ENCODE peak calls at places on chromosomes 16 and 17, in eight cellular contexts. W is A673; M is AG04450; O is CD4-positive, alpha-beta T cell; I is cardiac muscle cell; H is heart left ventricle; D is endothelial cell of umbilical vein; Z is tibial nerve. S is an unnamed sample. For H3K27me3, the result is how much of the 10 kb centered on the place peaks cover.

GRCh38 chr17:38762231-38762630 is 9.7 kb downstream of the PSMB3 start:
- DNase-seq in Z (no peak), M (no peak), I (no peak), O (no peak), D (no peak), W (no peak), H (no peak), S (no peak)

GRCh38 chr17:58402679-58403078 is 14.7 kb downstream of the RNF43 start:
- DNase-seq in M (no peak), H (no peak), D (no peak), Z (no peak), I (no peak), O (no peak), W (no peak), S (no peak)

GRCh38 chr16:4232541-4233386 is 9.1 kb downstream of the SRL start:
- DNase-seq in H (no peak), M (no peak), Z (no peak), O (no peak), W (no peak), I (peak), D (no peak), S (no peak)

GRCh38 chr17:35660902-35661301 is 70.5 kb upstream of the RASL10B start:
- DNase-seq in H (peak), Z (no peak), D (no peak), M (no peak), W (no peak), O (no peak), I (peak), S (peak)

GRCh38 chr17:71995570-71995969 is 125.2 kb upstream of the SOX9 start:
- DNase-seq in M (no peak), D (no peak), H (no peak), W (no peak), I (no peak), Z (no peak), O (no peak), S (no peak)

GRCh38 chr16:28183930-28184329 is 27.8 kb downstream of the XPO6 start:
- DNase-seq in Z (no peak), W (no peak), D (no peak), H (no peak), O (no peak), I (no peak), M (no peak), S (no peak)

GRCh38 chr16:69799601-69800000 is 37.5 kb downstream of the WWP2 start:
- DNase-seq in W (no peak), Z (no peak), M (no peak), O (no peak), I (no peak), D (no peak), H (no peak), S (no peak)

GRCh38 chr16:77896357-77896972 is 108.1 kb downstream of the VAT1L start:
- DNase-seq in W (peak), H (no peak), D (no peak), Z (no peak), I (peak), O (no peak), M (no peak), S (peak)

GRCh38 chr17:16459850-16460550 is 32.0 kb downstream of the LRRC75A start:
- DNase-seq in M (no peak), O (no peak), D (no peak), Z (no peak), I (no peak), H (no peak), W (no peak), S (no peak)

GRCh38 chr16:73216932-73217331 is 169.0 kb upstream of the ZFHX3 start:
- DNase-seq in Z (no peak), I (no peak), W (no peak), M (no peak), O (no peak), D (no peak), H (no peak), S (no peak)

GRCh38 chr16:10964891-10965326 is 20.5 kb downstream of the CLEC16A start:
- DNase-seq in M (no peak), Z (no peak), W (no peak), H (no peak), I (no peak), O (peak), D (no peak), S (no peak)

GRCh38 chr16:53061701-53062159 is 6.9 kb downstream of the CHD9 start:
- DNase-seq in D (no peak), I (no peak), W (no peak), O (no peak), Z (no peak), H (peak), M (no peak), S (no peak)

GRCh38 chr17:71922439-71922838 is 198.4 kb upstream of the SOX9 start:
- DNase-seq in Z (no peak), I (no peak), W (no peak), M (no peak), H (no peak), D (no peak), O (no peak), S (no peak)

GRCh38 chr16:76941091-76941490 is 249.9 kb upstream of the MON1B start:
- DNase-seq in Z (no peak), I (no peak), D (no peak), W (no peak), H (no peak), O (no peak), M (peak), S (no peak)

GRCh38 chr16:20612551-20613470 is 36.6 kb upstream of the ACSM2B start:
- DNase-seq in O (no peak), I (peak), D (no peak), Z (no peak), M (no peak), W (no peak), H (no peak), S (no peak)

GRCh38 chr16:57091990-57092785 is at the start of gene CPNE2:
- DNase-seq in M (no peak), Z (no peak), D (peak), W (peak), I (peak), H (peak), O (no peak), S (peak)

GRCh38 chr17:9696279-9697044 is 51.1 kb downstream of the USP43 start:
- DNase-seq in H (no peak), Z (no peak), I (no peak), W (no peak), O (no peak), M (no peak), D (no peak), S (no peak)

DNA sequence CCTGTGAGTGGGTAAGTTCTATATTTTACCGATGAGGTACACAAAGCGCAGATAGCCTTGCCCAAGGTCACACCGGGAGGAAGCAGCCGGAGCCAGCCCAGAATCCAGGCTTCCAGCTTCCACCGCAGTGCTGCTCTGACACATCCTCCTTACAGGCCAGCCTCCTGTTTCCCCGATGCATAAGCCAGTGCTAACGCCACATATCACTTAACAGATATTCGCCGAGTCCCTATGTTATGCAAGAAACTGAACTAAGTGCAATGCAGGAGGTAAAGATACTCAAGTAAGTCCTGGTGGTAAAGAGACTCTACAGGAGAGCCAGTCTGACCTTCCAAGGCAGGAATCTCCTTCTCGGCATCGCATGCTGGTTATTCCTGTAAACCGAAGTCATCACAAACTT is 118.3 kb upstream of the TNRC6C start:
- DNase-seq in H (no peak), O (no peak), M (no peak), Z (no peak), D (peak), I (no peak), W (no peak), S (no peak)
- H3K27me3 ChIP-seq in H (under half), O (under half), M (under half), Z (under half), D (under half), I (under half), W (under half), S (under half)

GRCh38 chr16:83402160-83402794 is 405.5 kb upstream of the HSBP1 start:
- DNase-seq in W (no peak), I (no peak), D (no peak), M (no peak), O (no peak), Z (no peak), H (no peak), S (no peak)

GRCh38 chr16:83397601-83398000 is 410.2 kb upstream of the HSBP1 start:
- DNase-seq in Z (no peak), I (no peak), H (no peak), O (no peak), D (no peak), M (no peak), W (no peak), S (no peak)

GRCh38 chr16:83403751-83404150 is 404.0 kb upstream of the HSBP1 start:
- DNase-seq in O (no peak), Z (no peak), M (no peak), H (no peak), D (no peak), W (no peak), I (no peak), S (no peak)

GRCh38 chr16:83402969-83403368 is 404.8 kb upstream of the HSBP1 start:
- DNase-seq in I (no peak), H (no peak), M (no peak), Z (no peak), O (no peak), W (no peak), D (peak), S (no peak)

GRCh38 chr16:83400234-83400633 is 407.5 kb upstream of the HSBP1 start:
- DNase-seq in O (no peak), H (no peak), M (no peak), D (no peak), W (no peak), I (no peak), Z (no peak), S (no peak)
- TF ChIP-seq CTCF in O (no peak), H (no peak), M (no peak), D (no peak), W (no peak), I (peak), Z (no peak), S (no peak)

GRCh38 chr17:6393368-6393952 is 41.5 kb downstream of the AIPL1 start:
- DNase-seq in O (no peak), M (no peak), I (no peak), W (no peak), D (no peak), H (no peak), Z (no peak), S (no peak)

GRCh38 chr17:6388416-6388815 is 46.5 kb downstream of the AIPL1 start:
- DNase-seq in W (no peak), M (no peak), D (no peak), O (no peak), H (no peak), I (no peak), Z (no peak), S (no peak)

GRCh38 chr17:6387858-6388257 is 47.1 kb downstream of the AIPL1 start:
- DNase-seq in H (no peak), M (no peak), O (no peak), Z (no peak), W (no peak), D (no peak), I (no peak), S (no peak)

GRCh38 chr17:6394055-6394454 is 40.9 kb downstream of the AIPL1 start:
- DNase-seq in Z (no peak), W (no peak), M (no peak), I (no peak), H (no peak), O (no peak), D (no peak), S (no peak)

GRCh38 chr17:6392609-6393367 is 42.1 kb downstream of the AIPL1 start:
- DNase-seq in H (no peak), O (no peak), Z (no peak), D (no peak), W (peak), I (no peak), M (no peak), S (no peak)
- H3K27me3 ChIP-seq in H (under half), O (under half), Z (under half), D (under half), W (under half), I (under half), M (under half), S (under half)

DNA sequence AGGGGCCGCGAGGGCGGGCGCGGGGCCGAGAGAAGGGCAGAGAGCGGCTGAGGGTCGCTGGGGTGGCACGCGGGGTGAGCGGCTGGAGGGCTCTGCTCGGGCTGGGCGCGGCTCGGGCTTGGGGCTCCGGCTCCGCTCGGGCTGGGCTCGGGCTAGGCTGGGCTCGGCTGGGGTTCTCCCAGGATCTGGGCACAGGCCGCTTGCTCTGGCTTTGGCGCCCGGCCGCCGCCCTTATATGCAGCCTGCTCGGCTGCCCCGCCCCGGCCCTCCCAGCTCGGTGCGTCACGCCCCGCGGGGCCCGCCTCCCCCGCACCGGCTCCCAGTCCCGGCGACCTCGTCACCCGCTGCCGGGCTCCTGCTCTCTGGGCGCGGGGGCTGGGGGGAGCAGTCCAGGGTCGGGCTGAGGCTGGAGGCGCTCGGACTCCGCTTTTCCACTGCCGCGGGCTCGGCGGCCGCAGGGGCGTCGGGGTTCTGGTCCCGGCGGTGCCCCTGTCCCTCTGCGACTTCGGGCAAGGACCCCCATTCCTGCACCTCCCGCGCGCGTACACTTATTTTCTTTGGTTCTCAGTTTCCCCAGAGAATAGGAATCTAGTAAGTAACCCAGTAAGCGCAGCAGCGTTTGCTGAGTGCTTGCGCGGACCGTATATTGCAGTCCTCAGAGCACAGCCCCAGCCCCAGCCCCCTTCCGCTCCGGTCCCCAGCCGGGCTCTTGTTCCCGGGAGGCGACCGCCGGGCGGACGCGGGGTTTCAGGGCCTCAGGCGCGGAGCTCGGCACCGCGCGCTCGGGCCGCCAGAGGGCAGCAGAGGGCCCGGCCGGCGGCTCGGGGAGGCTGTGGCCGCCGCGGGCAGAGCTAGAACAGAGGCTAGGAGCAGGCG is at the start of gene RASD1:
- DNase-seq in D (peak), O (peak), H (peak), I (peak), Z (peak), M (peak), W (peak), S (peak)
- TF ChIP-seq CTCF in D (peak), O (peak), H (peak), I (peak), Z (peak), M (peak), W (peak), S (peak)

DNA sequence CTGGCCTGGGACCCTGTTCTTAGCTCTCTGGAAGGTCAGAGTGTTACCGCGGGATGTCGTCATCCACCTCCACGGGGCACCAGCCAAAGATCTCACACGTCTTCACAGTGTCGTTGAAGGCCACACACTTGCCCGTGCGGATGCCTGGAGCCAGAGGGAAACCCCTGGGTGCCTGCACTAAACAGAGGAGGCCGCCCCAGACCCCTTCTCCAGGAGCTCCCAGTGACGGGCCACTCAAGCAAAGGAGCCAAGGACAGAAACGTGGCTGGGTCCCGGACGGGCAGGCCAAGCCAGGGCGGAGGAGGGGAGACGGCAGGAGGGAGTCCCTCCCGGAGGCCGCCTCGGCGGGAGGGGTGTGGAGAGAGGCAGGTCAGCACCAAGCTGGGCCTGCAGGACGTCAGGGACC is 11.0 kb upstream of the CAMKK1 start:
- DNase-seq in M (no peak), I (peak), H (no peak), Z (no peak), O (no peak), W (no peak), D (no peak), S (no peak)
- H3K27me3 ChIP-seq in M (under half), I (under half), H (under half), Z (under half), O (under half), W (under half), D (under half), S (under half)

GRCh38 chr16:648071-648785 is 937 bp upstream of the WDR90 start:
- DNase-seq in H (no peak), O (no peak), W (peak), M (no peak), Z (no peak), D (no peak), I (peak), S (peak)
- TF ChIP-seq CTCF in H (peak), O (peak), W (peak), M (peak), Z (peak), D (peak), I (peak), S (peak)

GRCh38 chr17:73391331-73392265 is 79.8 kb upstream of the CDC42EP4 start:
- DNase-seq in Z (no peak), W (no peak), M (no peak), O (no peak), I (no peak), H (no peak), D (no peak), S (no peak)

GRCh38 chr17:73394523-73395450 is 83.0 kb upstream of the CDC42EP4 start:
- DNase-seq in Z (no peak), O (no peak), H (no peak), M (no peak), I (no peak), D (no peak), W (no peak), S (no peak)

GRCh38 chr17:73396429-73397277 is 84.9 kb upstream of the CDC42EP4 start:
- DNase-seq in D (no peak), M (no peak), I (no peak), Z (no peak), H (no peak), W (no peak), O (no peak), S (no peak)

GRCh38 chr17:73393381-73393780 is 81.6 kb upstream of the CDC42EP4 start:
- DNase-seq in W (no peak), Z (no peak), O (no peak), D (no peak), M (no peak), I (no peak), H (no peak), S (no peak)

GRCh38 chr17:73393962-73394361 is 82.2 kb upstream of the CDC42EP4 start:
- DNase-seq in M (no peak), O (no peak), W (peak), D (no peak), H (no peak), Z (no peak), I (no peak), S (no peak)
- H3K27me3 ChIP-seq in M (under half), O (under half), W (under half), D (under half), H (under half), Z (under half), I (under half), S (under half)

DNA sequence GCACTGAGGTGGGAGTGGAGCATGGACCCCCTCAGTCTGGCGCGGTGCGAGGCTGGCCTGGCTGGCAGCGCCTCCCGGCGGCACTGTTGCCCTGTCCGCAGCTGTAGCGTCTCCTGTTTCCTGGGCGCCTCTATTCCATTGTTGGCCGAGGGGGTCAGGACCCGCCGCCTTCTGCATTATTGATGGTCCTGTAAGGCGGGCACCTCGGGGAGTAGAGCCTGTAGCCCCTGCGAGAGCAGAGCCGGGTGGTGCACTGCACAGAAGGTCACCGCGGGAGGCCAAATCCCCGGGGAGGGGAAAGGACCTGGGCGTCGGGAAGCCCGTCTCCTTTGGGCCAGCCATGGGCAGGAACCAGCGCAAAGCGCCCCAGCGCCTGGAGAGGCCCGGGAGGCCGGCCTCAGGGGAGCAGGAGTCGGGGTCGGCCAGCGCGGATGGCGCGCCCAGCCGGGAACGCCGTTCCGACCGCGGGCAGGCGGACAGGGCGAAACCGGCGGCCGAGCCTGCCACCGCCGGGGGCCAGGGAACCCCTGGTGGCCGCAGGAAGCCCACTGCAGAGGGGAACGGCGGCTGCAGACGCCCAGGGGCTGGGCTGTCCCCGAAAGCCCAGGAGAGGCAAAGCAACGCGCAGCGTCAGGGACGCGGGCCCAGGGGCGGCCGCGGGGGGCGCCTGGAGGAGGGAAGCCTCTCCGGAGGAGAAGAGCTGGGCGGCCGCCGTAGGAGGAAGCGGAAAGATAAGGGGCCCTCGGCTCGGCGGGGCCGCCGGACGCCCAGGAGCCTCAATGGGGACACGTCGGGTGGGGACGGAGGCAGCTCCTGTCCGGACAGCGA is at the start of gene MYO15B:
- DNase-seq in M (no peak), D (peak), I (peak), O (peak), Z (peak), H (peak), W (peak), S (no peak)
- TF ChIP-seq CTCF in M (peak), D (peak), I (peak), O (no peak), Z (peak), H (peak), W (peak), S (no peak)

GRCh38 chr16:86504315-86505184 is 5.8 kb upstream of the FOXF1 start:
- DNase-seq in Z (no peak), W (no peak), O (no peak), M (no peak), H (no peak), I (no peak), D (no peak), S (no peak)
- H3K27me3 ChIP-seq in Z (under half), W (half or more), O (half or more), M (under half), H (half or more), I (half or more), D (half or more), S (half or more)

GRCh38 chr17:73196500-73196899 is 3.6 kb downstream of the COG1 start:
- DNase-seq in O (no peak), Z (no peak), W (no peak), H (peak), M (no peak), D (peak), I (peak), S (no peak)
- TF ChIP-seq CTCF in O (no peak), Z (peak), W (no peak), H (peak), M (peak), D (peak), I (peak), S (no peak)